ENCODE peak calls at places on chromosomes 6 and 20, in five cellular contexts. H is lung; F is cardiac muscle cell; P is naive thymus-derived CD4-positive, alpha-beta T cell; J is psoas muscle. Q is an unnamed sample.

GRCh38 chr6:39568896-39569295 is 156.3 kb downstream of the KIF6 start:
- DNase-seq in H (no peak), F (peak; percentile 49), P (no peak), J (no peak), Q (no peak)

GRCh38 chr6:65819152-65819551 is 112.1 kb upstream of the EYS start:
- DNase-seq in H (no peak), F (no peak), P (no peak), J (no peak), Q (no peak)

GRCh38 chr6:122663981-122664380 is 53.8 kb downstream of the PKIB start:
- DNase-seq in H (no peak), F (no peak), P (no peak), J (no peak), Q (no peak)

GRCh38 chr6:40960784-40961430 is 78.1 kb downstream of the UNC5CL start:
- DNase-seq in H (no peak), F (no peak), P (no peak), J (no peak), Q (no peak)

GRCh38 chr6:170080828-170081368 is 210.0 kb downstream of the DLL1 start:
- DNase-seq in H (no peak), F (no peak), P (no peak), J (peak; percentile 81), Q (no peak)

GRCh38 chr6:35733633-35734032 is 3.2 kb upstream of the ARMC12 start:
- DNase-seq in H (no peak), F (no peak), P (no peak), J (peak; percentile 29), Q (no peak)

GRCh38 chr6:159828074-159828473 is 28.0 kb downstream of the PNLDC1 start:
- DNase-seq in H (no peak), F (peak; percentile 25), P (no peak), J (no peak), Q (no peak)

GRCh38 chr6:75151013-75151412 is 54.8 kb downstream of the COL12A1 start:
- DNase-seq in H (no peak), F (no peak), P (no peak), J (no peak), Q (no peak)

GRCh38 chr20:33668087-33668790 is 1.5 kb downstream of the ACTL10 start:
- DNase-seq in H (peak; percentile 71), F (no peak), P (no peak), J (no peak), Q (no peak)

GRCh38 chr6:160398674-160399271 is 50.6 kb downstream of the SLC22A3 start:
- DNase-seq in H (no peak), F (peak; percentile 52), P (no peak), J (no peak), Q (no peak)

GRCh38 chr20:11553603-11554002 is 364.1 kb upstream of the BTBD3 start:
- DNase-seq in H (no peak), F (peak; percentile 29), P (no peak), J (no peak), Q (no peak)

GRCh38 chr6:34103321-34103720 is 42.6 kb downstream of the GRM4 start:
- DNase-seq in H (no peak), F (no peak), P (no peak), J (no peak), Q (no peak)

GRCh38 chr6:14272111-14273085 is 154.8 kb downstream of the CD83 start:
- DNase-seq in H (no peak), F (no peak), P (no peak), J (no peak), Q (no peak)

GRCh38 chr6:29251741-29252140 is 49.8 kb upstream of the OR14J1 start:
- DNase-seq in H (no peak), F (no peak), P (no peak), J (no peak), Q (no peak)

GRCh38 chr6:33320315-33321181 is 3.0 kb upstream of the ZBTB22 start:
- DNase-seq in H (peak; percentile 39), F (peak; percentile 94), P (no peak), J (peak; percentile 81), Q (no peak)

GRCh38 chr6:15441215-15441868 is 195.5 kb downstream of the JARID2 start:
- DNase-seq in H (peak; percentile 55), F (peak; percentile 85), P (peak; percentile 55), J (no peak), Q (peak; percentile 6)

GRCh38 chr6:3315068-3315467 is 56.3 kb downstream of the PSMG4 start:
- DNase-seq in H (no peak), F (no peak), P (no peak), J (peak; percentile 15), Q (no peak)

GRCh38 chr6:127641905-127642304 is 64.9 kb downstream of the C6orf58 start:
- DNase-seq in H (no peak), F (peak; percentile 51), P (no peak), J (no peak), Q (no peak)

GRCh38 chr6:15621203-15622044 is 41.4 kb downstream of the DTNBP1 start:
- DNase-seq in H (peak; percentile 49), F (peak; percentile 48), P (no peak), J (peak; percentile 65), Q (no peak)

GRCh38 chr6:140376209-140376608 is 1001.8 kb upstream of the CITED2 start:
- DNase-seq in H (no peak), F (no peak), P (no peak), J (no peak), Q (no peak)

GRCh38 chr6:168994966-168995365 is 258.7 kb downstream of the THBS2 start:
- DNase-seq in H (no peak), F (no peak), P (no peak), J (no peak), Q (no peak)

GRCh38 chr6:35044145-35044745 is 96.9 kb downstream of the TCP11 start:
- DNase-seq in H (peak; percentile 42), F (peak; percentile 73), P (no peak), J (no peak), Q (no peak)

GRCh38 chr6:7424058-7424457 is 34.5 kb downstream of the RIOK1 start:
- DNase-seq in H (no peak), F (no peak), P (no peak), J (no peak), Q (no peak)

GRCh38 chr6:151352410-151353399 is 38.7 kb downstream of the ZBTB2 start:
- DNase-seq in H (no peak), F (peak; percentile 30), P (no peak), J (no peak), Q (no peak)

GRCh38 chr6:129709451-129709908 is 497 bp downstream of the ARHGAP18 start:
- DNase-seq in H (peak; percentile 34), F (peak; percentile 92), P (peak; percentile 18), J (no peak), Q (no peak)

GRCh38 chr6:31473780-31474725 is 23.9 kb upstream of the MICB start:
- DNase-seq in H (peak; percentile 34), F (peak; percentile 43), P (no peak), J (no peak), Q (no peak)

GRCh38 chr6:107641500-107641931 is 151.6 kb downstream of the SOBP start:
- DNase-seq in H (peak; percentile 71), F (no peak), P (no peak), J (peak; percentile 60), Q (no peak)

GRCh38 chr6:1131285-1132079 is 180.4 kb upstream of the FOXQ1 start:
- DNase-seq in H (no peak), F (peak; percentile 2), P (no peak), J (no peak), Q (no peak)

GRCh38 chr6:163667372-163668060 is 253.0 kb downstream of the QKI start:
- DNase-seq in H (peak; percentile 59), F (peak; percentile 62), P (no peak), J (no peak), Q (no peak)

GRCh38 chr20:63253438-63254236 is 626 bp downstream of the NKAIN4 start:
- DNase-seq in H (no peak), F (no peak), P (no peak), J (no peak), Q (no peak)

GRCh38 chr6:134584809-134585528 is 267.1 kb upstream of the SGK1 start:
- DNase-seq in H (no peak), F (peak; percentile 37), P (no peak), J (no peak), Q (no peak)

GRCh38 chr6:75098709-75099108 is 107.1 kb downstream of the COL12A1 start:
- DNase-seq in H (peak; percentile 46), F (peak; percentile 96), P (no peak), J (peak; percentile 68), Q (peak; percentile 28)

DNA sequence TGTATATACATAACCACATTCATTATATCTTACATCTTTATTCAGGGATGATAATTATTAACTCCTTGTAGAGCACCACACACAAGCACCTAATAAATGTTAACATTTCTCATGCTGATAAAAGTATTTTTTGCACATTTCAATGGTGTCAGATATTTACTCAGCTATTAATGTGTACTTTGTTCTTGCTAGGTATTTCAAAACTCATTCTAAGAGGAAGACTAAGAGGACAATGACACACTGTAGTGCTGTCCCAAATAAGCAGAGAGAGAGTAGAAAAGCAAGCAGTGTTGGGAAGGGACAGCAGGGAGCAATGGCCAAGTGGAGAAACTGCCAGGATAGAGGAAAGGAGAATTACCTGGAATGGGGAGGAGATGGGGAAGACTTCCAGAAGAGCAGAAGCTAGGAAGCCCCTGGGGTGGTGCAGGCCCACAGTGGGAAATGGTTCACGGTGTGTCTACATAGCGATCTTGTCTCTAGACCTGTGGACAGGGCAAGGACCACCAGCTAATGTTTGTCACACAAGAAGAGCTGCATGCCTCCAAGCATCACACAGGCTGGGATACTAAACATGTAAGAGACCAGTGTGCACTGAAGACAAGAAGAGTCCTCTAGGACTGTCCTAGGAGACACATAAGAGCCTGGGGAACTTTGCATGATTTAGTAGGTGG is 55.3 kb downstream of the RARS2 start:
- DNase-seq in H (no peak), F (no peak), P (no peak), J (no peak), Q (no peak)
- H3K27ac ChIP-seq in H (no peak overlapping the region), F (no peak overlapping the region), P (no peak overlapping the region), J (no peak overlapping the region), Q (no peak overlapping the region)

GRCh38 chr6:11972270-11972669 is 39.8 kb upstream of the HIVEP1 start:
- DNase-seq in H (no peak), F (no peak), P (no peak), J (no peak), Q (no peak)
- H3K4me1 ChIP-seq in H (peaks cover 5% of the 10 kb centered on the region), F (peaks cover 8% of the 10 kb centered on the region), P (no peaks in the 10 kb centered on the region), J (no peaks in the 10 kb centered on the region), Q (peaks cover 27% of the 10 kb centered on the region)

GRCh38 chr6:44228433-44228832 is 5.0 kb downstream of the SLC29A1 start:
- DNase-seq in H (no peak), F (no peak), P (no peak), J (no peak), Q (no peak)

GRCh38 chr6:44225579-44226325 is 2.4 kb downstream of the SLC29A1 start:
- DNase-seq in H (no peak), F (no peak), P (no peak), J (no peak), Q (no peak)

GRCh38 chr6:44228031-44228430 is 4.6 kb downstream of the SLC29A1 start:
- DNase-seq in H (no peak), F (no peak), P (no peak), J (no peak), Q (no peak)

GRCh38 chr6:44226368-44227137 is 3.2 kb downstream of the SLC29A1 start:
- DNase-seq in H (no peak), F (no peak), P (no peak), J (peak; percentile 67), Q (no peak)

GRCh38 chr6:44227138-44227770 is 3.9 kb downstream of the SLC29A1 start:
- DNase-seq in H (no peak), F (no peak), P (no peak), J (no peak), Q (no peak)
- H3K27ac ChIP-seq in H (peak overlapping the region; percentile 87), F (peak overlapping the region; percentile 85), P (no peak overlapping the region), J (peak overlapping the region; percentile 87), Q (peak overlapping the region; percentile 72)

GRCh38 chr6:157240960-157241311 is 82.4 kb downstream of the TMEM242 start:
- DNase-seq in H (no peak), F (no peak), P (no peak), J (no peak), Q (no peak)
- H3K4me1 ChIP-seq in H (no peaks in the 10 kb centered on the region), F (no peaks in the 10 kb centered on the region), P (no peaks in the 10 kb centered on the region), J (peaks cover 46% of the 10 kb centered on the region), Q (peaks cover 71% of the 10 kb centered on the region)

GRCh38 chr20:22795455-22795854 is 211.1 kb upstream of the FOXA2 start:
- DNase-seq in H (no peak), F (no peak), P (no peak), J (no peak), Q (no peak)
- H3K27ac ChIP-seq in H (no peak overlapping the region), F (no peak overlapping the region), P (no peak overlapping the region), J (peak overlapping the region; percentile 15), Q (peak overlapping the region; percentile 62)

Q was measured in thoracic aorta.